ENCODE peak calls at places on chromosomes 1 and 21, in four cellular contexts. K is A549, B is IMR-90, I is body of pancreas. W is an unnamed sample.

GRCh38 chr1:234478152-234478480 is 863 bp downstream of the TARBP1 start:
- DNase-seq in B (peak), I (peak), K (peak), W (peak)

GRCh38 chr1:204151562-204152309 is at the start of gene ETNK2:
- DNase-seq in I (peak), B (peak), K (peak), W (peak)

GRCh38 chr1:25729774-25730173 is 70.2 kb upstream of the SELENON start:
- DNase-seq in K (no peak), B (no peak), I (peak), W (peak)

GRCh38 chr1:219383273-219383672 is 209.6 kb downstream of the LYPLAL1 start:
- DNase-seq in K (no peak), I (no peak), B (no peak), W (no peak)

GRCh38 chr1:230827081-230827681 is 41.1 kb downstream of the C1orf198 start:
- DNase-seq in B (peak), K (no peak), I (no peak), W (no peak)

GRCh38 chr1:15765495-15766194 is 7.0 kb downstream of the FBLIM1 start:
- DNase-seq in B (peak), K (no peak), I (peak), W (no peak)

GRCh38 chr1:183209533-183210158 is 23.6 kb downstream of the LAMC2 start:
- DNase-seq in B (peak), I (no peak), K (peak), W (peak)

GRCh38 chr1:32223683-32224082 is 1.5 kb downstream of the EIF3I start:
- DNase-seq in K (no peak), B (no peak), I (no peak), W (no peak)

GRCh38 chr21:29342394-29342957 is 43.8 kb downstream of the BACH1 start:
- DNase-seq in B (peak), K (peak), I (peak), W (no peak)

DNA sequence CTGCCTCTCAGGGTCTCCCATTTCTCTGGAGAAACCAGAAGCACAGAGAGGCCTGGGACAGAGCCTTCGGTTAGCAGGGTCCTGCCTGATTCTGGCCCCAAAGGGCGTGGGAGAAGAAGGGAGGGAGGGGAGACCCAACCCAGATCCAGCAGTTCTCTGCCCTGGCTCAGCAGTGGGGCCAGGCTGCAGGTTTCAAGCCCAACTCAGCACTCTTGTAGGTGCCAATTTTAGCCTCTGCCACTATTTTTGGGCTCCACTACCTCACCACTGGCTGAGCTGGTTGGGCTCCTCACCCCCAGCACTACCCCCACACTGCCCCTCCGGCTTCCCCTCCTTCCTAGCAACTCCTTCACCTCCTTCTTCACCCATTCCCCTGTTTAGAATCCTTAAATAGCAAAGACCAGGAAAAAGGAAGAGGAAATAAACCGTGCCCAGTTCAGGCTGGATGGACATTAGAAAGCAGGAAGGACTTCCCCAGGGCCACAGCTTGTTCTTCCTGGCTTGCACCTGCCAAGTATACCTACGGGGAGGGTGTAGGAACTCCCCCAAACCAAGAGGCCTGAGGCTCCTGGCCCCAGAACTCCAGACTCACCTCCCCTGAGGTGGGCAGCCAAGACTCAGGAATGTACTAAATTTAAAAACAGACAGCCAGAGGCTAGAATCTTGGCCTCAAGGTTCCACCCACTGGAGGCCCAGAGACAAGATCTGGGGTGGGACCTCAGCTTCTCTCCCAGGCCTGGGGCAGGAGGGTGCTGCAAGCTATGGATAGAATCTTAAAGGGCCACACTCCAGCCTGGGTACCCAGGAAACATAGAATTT is 1.4 kb upstream of the ARHGEF2 start:
- DNase-seq in B (no peak), K (no peak), I (no peak), W (no peak)
- TF ChIP-seq POLR2A in B (no peak), K (no peak), I (no peak), W (no peak)

GRCh38 chr1:162197615-162198497 is 128.4 kb downstream of the NOS1AP start:
- DNase-seq in B (no peak), I (no peak), K (no peak), W (no peak)
- TF ChIP-seq CTCF in B (no peak), I (no peak), K (no peak), W (no peak)

GRCh38 chr1:6012529-6013318 is 20.5 kb upstream of the NPHP4 start:
- DNase-seq in K (no peak), B (no peak), I (no peak), W (no peak)
- H3K27ac ChIP-seq in K (no peak), B (no peak), I (no peak), W (no peak)

GRCh38 chr21:26171310-26172100 is 935 bp upstream of the APP start:
- DNase-seq in K (no peak), B (no peak), I (no peak), W (no peak)

GRCh38 chr21:26169061-26169610 is 1.4 kb downstream of the APP start:
- DNase-seq in K (peak), I (peak), B (peak), W (peak)

GRCh38 chr21:26170471-26171309 is at the start of gene APP:
- DNase-seq in K (peak), B (peak), I (peak), W (peak)

GRCh38 chr21:26167593-26167992 is 3.0 kb downstream of the APP start:
- DNase-seq in B (no peak), K (no peak), I (no peak), W (no peak)

DNA sequence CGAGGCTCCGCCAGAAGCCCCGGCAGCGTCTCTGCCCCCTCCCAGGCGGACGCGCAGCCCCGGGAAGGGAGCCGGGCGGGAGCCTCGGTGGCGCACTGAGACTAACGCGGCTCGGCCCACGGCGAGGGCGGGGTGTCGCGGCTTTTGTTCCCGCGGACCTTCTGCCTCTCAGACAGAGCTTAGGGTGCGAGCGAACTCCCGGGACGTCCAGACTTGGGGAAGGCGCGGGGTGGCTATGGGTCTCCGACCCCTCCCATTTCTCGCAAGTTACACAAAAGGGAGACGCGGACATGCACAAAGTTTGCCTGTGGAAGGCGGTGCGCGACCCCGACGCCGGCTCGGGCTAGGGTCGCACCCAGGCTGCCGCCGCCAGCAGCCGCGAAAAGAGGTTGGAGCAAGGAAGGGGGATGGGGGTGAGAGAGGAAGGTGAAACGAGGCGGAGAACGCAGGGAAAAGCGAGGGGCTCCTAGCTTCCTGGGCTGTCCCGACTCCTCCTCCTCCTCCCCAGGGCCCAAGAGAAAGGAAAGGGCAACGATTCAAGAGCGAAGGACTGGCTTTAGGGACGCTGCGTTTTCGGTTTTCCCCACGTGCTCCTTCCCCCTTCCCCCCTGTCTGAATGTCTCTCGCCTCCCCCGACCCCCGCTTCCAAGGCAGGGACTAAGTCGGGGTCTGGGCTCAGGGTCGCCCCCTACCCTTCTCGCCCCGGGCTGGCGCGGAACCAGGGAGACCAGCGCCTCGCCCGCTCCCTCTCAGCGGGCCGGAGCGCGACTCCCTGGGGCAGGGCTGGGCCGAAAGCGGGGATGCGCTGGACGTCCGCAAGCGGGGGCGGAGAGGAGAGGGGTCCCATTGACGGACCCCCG is 729 bp downstream of the APP start:
- DNase-seq in K (peak), B (peak), I (peak), W (peak)
- TF ChIP-seq POLR2A in K (no peak), B (no peak), I (peak), W (peak)

GRCh38 chr1:159783724-159784123 is 3.0 kb downstream of the DUSP23 start:
- DNase-seq in B (no peak), K (no peak), I (no peak), W (no peak)

GRCh38 chr1:159781992-159782391 is 1.2 kb downstream of the DUSP23 start:
- DNase-seq in I (no peak), K (no peak), B (no peak), W (no peak)

GRCh38 chr1:159779403-159779851 is 1.3 kb upstream of the DUSP23 start:
- DNase-seq in K (no peak), I (peak), B (peak), W (no peak)

GRCh38 chr1:159778266-159778665 is 2.5 kb upstream of the DUSP23 start:
- DNase-seq in B (no peak), K (no peak), I (no peak), W (no peak)

GRCh38 chr1:159780583-159781582 is at the start of gene DUSP23:
- DNase-seq in I (peak), B (peak), K (peak), W (peak)
- TF ChIP-seq CTCF in I (peak), B (peak), K (peak), W (peak)

GRCh38 chr1:2032737-2033136 is 13.6 kb downstream of the GABRD start:
- DNase-seq in I (no peak), B (no peak), K (no peak), W (no peak)
- H3K27ac ChIP-seq in I (no peak), B (no peak), K (no peak), W (no peak)

GRCh38 chr1:245154429-245155185 is at the start of gene KIF26B:
- DNase-seq in B (peak), K (peak), I (peak), W (peak)

GRCh38 chr1:245156736-245157505 is 2.1 kb downstream of the KIF26B start:
- DNase-seq in B (peak), K (peak), I (no peak), W (no peak)

GRCh38 chr1:245153645-245154428 is 948 bp upstream of the KIF26B start:
- DNase-seq in B (no peak), K (peak), I (peak), W (no peak)

GRCh38 chr1:245155186-245156040 is 628 bp downstream of the KIF26B start:
- DNase-seq in B (peak), I (no peak), K (peak), W (peak)

GRCh38 chr1:245156041-245156735 is 1.4 kb downstream of the KIF26B start:
- DNase-seq in K (peak), B (peak), I (peak), W (peak)
- TF ChIP-seq POLR2A in K (no peak), B (no peak), I (no peak), W (no peak)

GRCh38 chr1:9455487-9456237 is 83.6 kb upstream of the SLC25A33 start:
- DNase-seq in I (peak), K (peak), B (peak), W (peak)

GRCh38 chr1:9454494-9455066 is 84.7 kb upstream of the SLC25A33 start:
- DNase-seq in K (no peak), I (no peak), B (no peak), W (no peak)

GRCh38 chr1:9453375-9454093 is 85.7 kb upstream of the SLC25A33 start:
- DNase-seq in I (no peak), K (no peak), B (no peak), W (no peak)

GRCh38 chr1:9452516-9453158 is 86.6 kb upstream of the SLC25A33 start:
- DNase-seq in B (no peak), K (no peak), I (peak), W (no peak)

DNA sequence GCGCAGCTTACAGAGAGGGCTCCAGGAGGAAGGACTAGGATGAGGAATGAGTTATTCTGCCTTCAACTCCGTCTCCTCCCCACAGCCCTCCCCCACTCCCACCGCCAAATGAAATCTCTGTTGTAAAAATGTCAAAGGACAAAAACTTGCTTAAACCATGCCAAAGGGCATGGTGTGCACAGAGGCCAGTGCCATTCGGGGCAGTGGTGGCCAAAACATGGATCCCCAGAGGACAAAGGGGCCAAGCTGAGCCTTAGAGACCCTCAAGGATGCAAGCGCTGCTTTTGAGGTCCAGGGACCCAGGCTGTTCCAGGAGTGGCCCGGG is 85.2 kb upstream of the SLC25A33 start:
- DNase-seq in B (no peak), I (no peak), K (no peak), W (no peak)
- TF ChIP-seq CTCF in B (no peak), I (no peak), K (no peak), W (no peak)

GRCh38 chr1:236994450-236994849 is 9.8 kb downstream of the MT1HL1 start:
- DNase-seq in B (no peak), I (no peak), K (no peak), W (no peak)

GRCh38 chr1:236998571-236998970 is 5.7 kb downstream of the MT1HL1 start:
- DNase-seq in K (no peak), I (no peak), B (no peak), W (no peak)

GRCh38 chr1:236997882-236998281 is 6.4 kb downstream of the MT1HL1 start:
- DNase-seq in K (no peak), I (no peak), B (no peak), W (no peak)

GRCh38 chr1:237000191-237000590 is 4.0 kb downstream of the MT1HL1 start:
- DNase-seq in B (no peak), I (no peak), K (no peak), W (no peak)

DNA sequence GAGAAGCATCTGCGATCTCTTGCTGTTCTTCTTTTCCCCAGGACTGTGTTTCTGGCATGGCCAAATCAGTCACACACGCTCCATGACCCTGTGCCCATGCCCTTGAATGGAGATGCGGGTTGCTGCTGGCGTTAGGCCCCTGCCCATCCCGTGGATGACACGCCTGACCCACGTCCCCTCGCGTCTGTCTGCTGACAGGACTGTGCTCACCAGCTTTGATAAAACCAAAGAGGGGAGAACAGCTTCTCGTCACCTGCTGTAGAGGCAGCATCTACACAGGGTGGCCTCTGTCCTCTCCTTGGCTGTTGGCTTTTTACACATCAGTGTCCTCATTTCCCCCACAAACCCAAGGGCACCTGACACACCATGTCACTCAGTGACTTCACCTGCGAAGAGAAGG is 6.9 kb downstream of the MT1HL1 start:
- DNase-seq in B (no peak), I (no peak), K (no peak), W (no peak)
- H3K27ac ChIP-seq in B (no peak), I (no peak), K (no peak), W (no peak)

GRCh38 chr1:47701283-47701682 is 263.4 kb downstream of the FOXD2 start:
- DNase-seq in I (no peak), B (no peak), K (no peak), W (no peak)

GRCh38 chr1:47703161-47703825 is 265.4 kb downstream of the FOXD2 start:
- DNase-seq in B (no peak), I (no peak), K (no peak), W (no peak)

GRCh38 chr1:47699492-47700220 is 261.8 kb downstream of the FOXD2 start:
- DNase-seq in K (no peak), B (no peak), I (no peak), W (no peak)

GRCh38 chr1:47703981-47704596 is 266.2 kb downstream of the FOXD2 start:
- DNase-seq in B (peak), I (no peak), K (peak), W (no peak)

GRCh38 chr1:47701741-47702515 is 264.1 kb downstream of the FOXD2 start:
- DNase-seq in B (no peak), I (no peak), K (no peak), W (no peak)
- TF ChIP-seq POLR2A in B (no peak), I (no peak), K (no peak), W (no peak)

W was measured in adrenal gland.